ENCODE peak calls at places on chromosomes 7 and 10, in nine cellular contexts. S is nephron progenitor cell, G is glomerular endothelial cell, U is hippocampal formation, D is activated T-cell treated with anti-CD3 and anti-CD28 coated beads for 1 hour, H is cardiac muscle cell, N is sigmoid colon, L is COLO829, I is aorta. X is an unnamed sample.

GRCh38 chr7:28903779-28904538 is 54.2 kb downstream of the TRIL start:
- DNase-seq in S (no peak), G (no peak), U (no peak), D (no peak), H (no peak), N (no peak), L (no peak), I (no peak), X (no peak)

GRCh38 chr7:126052229-126052628 is 1122.6 kb upstream of the POT1 start:
- DNase-seq in S (no peak), G (no peak), U (no peak), D (no peak), H (no peak), N (no peak), L (no peak), I (no peak), X (no peak)

GRCh38 chr7:154912921-154913644 is 89.8 kb downstream of the PAXIP1 start:
- DNase-seq in S (no peak), G (no peak), U (peak), D (no peak), H (no peak), N (no peak), L (no peak), I (no peak), X (peak)

GRCh38 chr10:42734537-42734936 is 48.1 kb upstream of the BMS1 start:
- DNase-seq in S (no peak), G (no peak), U (no peak), D (no peak), H (no peak), N (no peak), L (no peak), I (no peak), X (no peak)

GRCh38 chr7:3244241-3244814 is 56.7 kb upstream of the SDK1 start:
- DNase-seq in S (no peak), G (no peak), U (no peak), D (no peak), H (peak), N (no peak), L (peak), I (no peak), X (no peak)

GRCh38 chr10:107544706-107545520 is 380.4 kb upstream of the SORCS1 start:
- DNase-seq in S (no peak), G (no peak), U (no peak), D (no peak), H (no peak), N (no peak), L (no peak), I (no peak), X (peak)

GRCh38 chr7:81527651-81528050 is 242.2 kb downstream of the HGF start:
- DNase-seq in S (no peak), G (no peak), U (no peak), D (no peak), H (no peak), N (no peak), L (no peak), I (no peak), X (no peak)

GRCh38 chr7:35749548-35749947 is 51.3 kb upstream of the SEPTIN7 start:
- DNase-seq in S (no peak), G (no peak), U (no peak), D (no peak), H (peak), N (peak), L (no peak), I (no peak), X (no peak)

GRCh38 chr10:34145751-34146150 is 669.3 kb downstream of the PARD3 start:
- DNase-seq in S (no peak), G (no peak), U (no peak), D (no peak), H (peak), N (no peak), L (no peak), I (no peak), X (no peak)